ENCODE peak calls at places on chromosomes 7 and 10, in five cellular contexts. E, F, X, N and Q are unnamed samples.

GRCh38 chr10:99993994-99994689 is 15.6 kb downstream of the DNMBP start:
- DNase-seq in X (no peak), N (no peak), E (no peak), F (peak), Q (no peak)

GRCh38 chr10:35218339-35218955 is 91.8 kb downstream of the CREM start:
- DNase-seq in F (peak), N (peak), X (peak), E (peak), Q (no peak)

GRCh38 chr7:157590526-157590925 is 253.7 kb downstream of the DNAJB6 start:
- DNase-seq in E (no peak), F (no peak), X (no peak), N (no peak), Q (no peak)

GRCh38 chr10:26931223-26931622 is 70.5 kb upstream of the ABI1 start:
- DNase-seq in E (no peak), X (no peak), N (peak), F (no peak), Q (no peak)

GRCh38 chr10:43667317-43667731 is 18.6 kb upstream of the ZNF32 start:
- DNase-seq in E (peak), F (no peak), X (no peak), N (peak), Q (no peak)

GRCh38 chr7:116588225-116588624 is 63.4 kb downstream of the CAV1 start:
- DNase-seq in N (no peak), F (no peak), E (no peak), X (no peak), Q (no peak)

GRCh38 chr7:154484406-154484805 is 432.2 kb downstream of the DPP6 start:
- DNase-seq in X (no peak), E (no peak), F (no peak), N (no peak), Q (no peak)

GRCh38 chr10:86868353-86868752 is 89.1 kb downstream of the MMRN2 start:
- DNase-seq in F (no peak), X (no peak), N (no peak), E (no peak), Q (peak)

GRCh38 chr10:55287346-55287745 is 486.3 kb upstream of the PCDH15 start:
- DNase-seq in N (no peak), E (no peak), F (no peak), X (no peak), Q (no peak)

GRCh38 chr7:70434376-70434775 is 697.6 kb upstream of the GALNT17 start:
- DNase-seq in N (no peak), X (no peak), F (no peak), E (no peak), Q (no peak)

GRCh38 chr7:17849504-17849903 is 90.8 kb downstream of the SNX13 start:
- DNase-seq in X (no peak), E (no peak), N (no peak), F (no peak), Q (no peak)

GRCh38 chr7:30423793-30424505 is 54.6 kb downstream of the NOD1 start:
- DNase-seq in N (no peak), X (no peak), E (no peak), F (no peak), Q (no peak)

GRCh38 chr7:18177815-18178660 is 150.4 kb upstream of the PRPS1L1 start:
- DNase-seq in N (no peak), F (no peak), X (no peak), E (no peak), Q (no peak)

GRCh38 chr7:20064974-20065862 is 152.0 kb downstream of the MACC1 start:
- DNase-seq in X (no peak), N (no peak), E (no peak), F (no peak), Q (no peak)

GRCh38 chr7:129494041-129494440 is 8.3 kb upstream of the SMKR1 start:
- DNase-seq in F (no peak), E (no peak), X (no peak), N (no peak), Q (no peak)

GRCh38 chr10:17951868-17952371 is at the start of gene SLC39A12:
- DNase-seq in N (no peak), E (no peak), X (no peak), F (no peak), Q (no peak)

GRCh38 chr10:90313548-90314325 is 544.1 kb downstream of the HTR7 start:
- DNase-seq in F (no peak), N (no peak), E (no peak), X (no peak), Q (no peak)

GRCh38 chr7:96088579-96088978 is 233.3 kb downstream of the SLC25A13 start:
- DNase-seq in F (no peak), N (no peak), X (no peak), E (no peak), Q (no peak)

GRCh38 chr7:127671341-127671740 is 19.3 kb downstream of the SND1 start:
- DNase-seq in X (no peak), F (no peak), N (no peak), E (no peak), Q (no peak)

GRCh38 chr10:21363753-21364104 is 161.8 kb downstream of the SKIDA1 start:
- DNase-seq in E (no peak), X (no peak), N (no peak), F (no peak), Q (no peak)

GRCh38 chr7:30732606-30733005 is 19.3 kb upstream of the INMT start:
- DNase-seq in N (no peak), F (no peak), E (no peak), X (no peak), Q (no peak)

GRCh38 chr7:157548691-157549265 is 212.0 kb downstream of the DNAJB6 start:
- DNase-seq in N (no peak), E (no peak), X (no peak), F (peak), Q (peak)

GRCh38 chr7:73363225-73364005 is 35.5 kb downstream of the FKBP6 start:
- DNase-seq in X (no peak), F (no peak), N (no peak), E (no peak), Q (no peak)

GRCh38 chr10:32232378-32232777 is 114.6 kb downstream of the EPC1 start:
- DNase-seq in N (no peak), F (no peak), E (no peak), X (no peak), Q (no peak)

GRCh38 chr10:5395168-5395567 is 9.5 kb downstream of the TUBAL3 start:
- DNase-seq in F (no peak), X (no peak), E (no peak), N (no peak), Q (no peak)

GRCh38 chr10:99519690-99520039 is 13.1 kb upstream of the NKX2-3 start:
- DNase-seq in E (no peak), N (no peak), X (no peak), F (no peak), Q (no peak)

GRCh38 chr7:77393261-77393660 is 22.9 kb downstream of the GSAP start:
- DNase-seq in N (no peak), E (no peak), X (no peak), F (no peak), Q (no peak)

GRCh38 chr10:117441812-117442443 is 66.7 kb upstream of the PDZD8 start:
- DNase-seq in E (no peak), X (no peak), N (no peak), F (no peak), Q (no peak)

GRCh38 chr10:30581779-30582380 is 47.7 kb downstream of the LYZL2 start:
- DNase-seq in E (no peak), N (no peak), X (no peak), F (no peak), Q (no peak)

GRCh38 chr10:62961951-62962523 is 145.9 kb upstream of the EGR2 start:
- DNase-seq in N (no peak), E (no peak), X (no peak), F (no peak), Q (no peak)

GRCh38 chr10:126060232-126060935 is 164.0 kb downstream of the FANK1 start:
- DNase-seq in X (no peak), F (no peak), N (no peak), E (no peak), Q (no peak)

GRCh38 chr10:88181902-88182671 is 318.7 kb downstream of the PTEN start:
- DNase-seq in X (no peak), N (no peak), E (no peak), F (no peak), Q (no peak)

GRCh38 chr7:64101126-64101942 is 56.1 kb downstream of the ZNF727 start:
- DNase-seq in N (no peak), F (no peak), X (no peak), E (no peak), Q (no peak)

GRCh38 chr10:49160814-49161213 is 27.0 kb upstream of the FAM170B start:
- DNase-seq in N (no peak), E (no peak), X (no peak), F (no peak), Q (no peak)

GRCh38 chr10:49160110-49160509 is 26.3 kb upstream of the FAM170B start:
- DNase-seq in F (no peak), N (no peak), X (no peak), E (no peak), Q (no peak)

GRCh38 chr10:49162063-49162462 is 26.1 kb downstream of the TMEM273 start:
- DNase-seq in E (no peak), N (no peak), X (no peak), F (no peak), Q (no peak)

GRCh38 chr10:49162761-49163160 is 25.4 kb downstream of the TMEM273 start:
- DNase-seq in F (no peak), X (no peak), N (no peak), E (no peak), Q (no peak)

DNA sequence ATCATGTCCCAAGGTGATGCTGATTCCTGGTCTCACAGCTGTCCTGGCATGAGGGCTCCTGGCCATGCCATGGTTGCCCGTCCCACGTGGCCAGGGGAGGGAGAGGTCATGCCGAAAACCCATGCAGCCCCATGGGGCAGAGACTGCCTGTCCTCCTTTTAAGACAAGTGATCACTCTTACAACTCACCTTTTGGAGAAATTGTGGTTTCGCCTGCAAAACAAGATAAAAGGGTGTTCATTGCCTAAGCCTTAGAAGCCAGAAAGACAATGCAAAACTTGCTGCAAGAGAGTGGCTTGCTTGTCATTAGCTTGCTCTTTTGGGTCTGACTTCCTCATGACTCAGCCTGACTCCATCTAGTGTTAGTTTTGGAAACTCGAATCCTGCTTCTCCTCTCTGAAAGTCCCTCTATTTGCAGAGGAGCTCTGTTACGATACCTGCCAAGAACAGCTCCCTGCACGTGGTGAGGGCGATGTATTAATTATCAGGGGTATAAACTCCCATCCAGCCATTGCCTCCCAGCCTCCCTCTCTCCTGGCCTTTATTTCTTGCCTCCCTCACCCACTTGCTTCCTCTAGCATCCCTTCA is 26.7 kb downstream of the TMEM273 start:
- DNase-seq in X (no peak), F (no peak), E (no peak), N (no peak), Q (no peak)
- TF ChIP-seq CTCF in X (peak), F (peak), E (peak), N (peak), Q (no peak)

GRCh38 chr10:122089343-122090015 is 100.5 kb downstream of the TACC2 start:
- DNase-seq in X (peak), F (no peak), N (no peak), E (no peak), Q (no peak)
- TF ChIP-seq CTCF in X (no peak), F (no peak), N (no peak), E (no peak), Q (no peak)

DNA sequence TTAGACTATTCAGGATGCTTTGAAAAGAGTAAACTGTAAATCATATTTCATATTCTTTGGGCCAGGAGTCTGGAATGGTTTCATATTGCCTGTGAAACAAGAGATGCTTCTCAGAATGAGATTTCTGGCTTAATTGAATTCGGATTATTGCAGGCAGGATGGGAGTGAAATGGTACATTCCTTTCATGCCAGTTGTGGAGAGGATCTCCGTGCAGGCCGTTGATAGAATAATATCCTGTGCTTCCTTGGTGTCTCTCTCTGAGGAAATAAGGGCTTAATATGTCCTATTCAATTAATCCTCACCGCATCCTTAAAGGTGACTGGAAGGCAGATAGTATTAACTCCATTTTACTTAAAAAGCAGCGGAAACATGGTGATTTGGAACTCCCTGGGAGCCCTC is 56.6 kb downstream of the CUX1 start:
- DNase-seq in X (no peak), N (no peak), F (no peak), E (no peak), Q (no peak)
- TF ChIP-seq CTCF in X (no peak), N (no peak), F (no peak), E (no peak), Q (no peak)

DNA sequence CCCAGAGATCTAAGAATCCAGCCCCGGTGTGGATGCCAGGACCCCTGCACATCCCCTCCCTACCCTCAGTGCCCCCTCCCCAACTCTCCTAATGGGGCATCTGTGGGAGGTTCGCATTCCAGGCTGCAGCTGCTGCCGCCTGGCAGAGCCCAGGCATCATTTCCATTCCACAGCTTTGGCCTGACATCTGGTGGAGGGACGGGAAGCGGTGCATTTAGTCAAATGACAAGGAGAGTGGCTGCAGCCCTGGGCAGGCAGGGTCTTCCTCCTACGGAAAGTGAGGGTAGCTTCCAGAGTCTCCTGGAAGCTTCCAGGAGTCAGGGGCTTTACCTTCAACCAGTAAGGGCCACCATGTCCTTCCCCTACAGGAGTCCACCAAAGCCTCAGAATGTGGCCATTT is 30.8 kb downstream of the PRLHR start:
- DNase-seq in N (no peak), E (no peak), F (no peak), X (no peak), Q (no peak)
- TF ChIP-seq CTCF in N (peak), E (peak), F (no peak), X (no peak), Q (peak)

GRCh38 chr10:52741851-52742250 is 30.7 kb downstream of the MBL2 start:
- DNase-seq in F (no peak), N (no peak), X (no peak), E (no peak), Q (no peak)

GRCh38 chr10:52739380-52740154 is 33.0 kb downstream of the MBL2 start:
- DNase-seq in E (no peak), X (no peak), F (no peak), N (no peak), Q (no peak)

GRCh38 chr10:52742723-52743122 is 29.9 kb downstream of the MBL2 start:
- DNase-seq in X (no peak), E (no peak), F (no peak), N (no peak), Q (no peak)

GRCh38 chr10:52740155-52740549 is 32.4 kb downstream of the MBL2 start:
- DNase-seq in F (no peak), N (no peak), X (no peak), E (no peak), Q (no peak)

DNA sequence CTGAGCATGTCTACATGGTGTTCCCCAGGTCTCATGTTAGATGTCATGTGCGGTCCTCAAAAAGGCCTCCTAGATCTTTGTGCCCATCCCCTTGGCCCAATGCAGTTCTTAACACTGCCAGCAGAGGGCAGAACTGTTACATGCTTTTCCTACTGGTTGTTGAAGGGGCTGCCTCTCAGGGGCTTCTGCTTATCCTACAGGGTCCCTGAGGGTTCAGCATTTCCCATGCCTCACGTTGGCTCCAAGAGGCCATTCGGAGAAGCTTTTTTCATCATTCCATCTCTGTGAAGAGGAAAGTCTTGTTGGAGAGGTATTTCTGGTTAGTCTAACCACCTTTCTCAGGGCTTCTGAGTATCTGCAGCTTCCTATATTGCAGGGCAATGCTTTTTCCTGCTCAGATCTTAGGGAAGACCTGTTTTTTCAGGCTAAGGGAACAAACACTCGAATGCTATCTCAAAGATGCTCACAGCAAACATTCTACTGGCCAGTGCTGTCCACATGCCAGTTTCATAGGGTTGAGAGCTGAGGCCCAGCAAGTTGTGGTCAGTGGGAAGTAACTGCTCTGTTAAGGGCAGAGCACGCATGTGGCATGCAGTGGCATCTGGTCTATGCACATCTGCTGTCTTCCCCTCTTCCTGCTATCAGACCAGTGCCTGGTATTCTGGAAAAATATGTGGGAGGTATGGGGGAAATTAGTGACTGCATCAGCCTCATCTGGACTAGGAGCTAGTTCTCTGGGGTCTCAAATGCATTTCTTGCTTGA is 31.5 kb downstream of the MBL2 start:
- DNase-seq in F (peak), X (no peak), N (no peak), E (peak), Q (no peak)
- TF ChIP-seq CTCF in F (peak), X (peak), N (peak), E (peak), Q (peak)

GRCh38 chr10:60618861-60619260 is 159.4 kb upstream of the CDK1 start:
- DNase-seq in E (no peak), F (no peak), X (no peak), N (no peak), Q (no peak)
- TF ChIP-seq CTCF in E (no peak), F (no peak), X (no peak), N (peak), Q (no peak)

GRCh38 chr7:52749880-52750279 is 285.6 kb upstream of the POM121L12 start:
- DNase-seq in X (no peak), N (no peak), F (no peak), E (no peak), Q (no peak)
- TF ChIP-seq CTCF in X (no peak), N (no peak), F (no peak), E (no peak), Q (peak)